ENCODE peak calls at places on chromosomes 7 and 10, in eight cellular contexts. Z, P, A, I, C, X, Y and K are unnamed samples. For H3K36me3, the result is how much of the 10 kb centered on the place peaks cover.

GRCh38 chr7:129227646-129228578 is 3.1 kb downstream of the AHCYL2 start:
- DNase-seq in Z (no peak), P (no peak), A (no peak), I (no peak), C (no peak), X (no peak), Y (no peak), K (peak)

GRCh38 chr10:34495938-34496337 is 319.2 kb downstream of the PARD3 start:
- DNase-seq in Z (no peak), P (no peak), A (no peak), I (no peak), C (no peak), X (no peak), Y (no peak), K (peak)

GRCh38 chr10:110221044-110221720 is 13.8 kb downstream of the MXI1 start:
- DNase-seq in Z (no peak), P (no peak), A (no peak), I (no peak), C (no peak), X (no peak), Y (no peak), K (no peak)

GRCh38 chr10:63518690-63519288 is 2.4 kb upstream of the REEP3 start:
- DNase-seq in Z (no peak), P (no peak), A (no peak), I (no peak), C (no peak), X (no peak), Y (no peak), K (no peak)

GRCh38 chr10:113930482-113931057 is 76.1 kb downstream of the NHLRC2 start:
- DNase-seq in Z (no peak), P (no peak), A (no peak), I (no peak), C (no peak), X (no peak), Y (no peak), K (no peak)

GRCh38 chr7:84492565-84493034 is 298.0 kb upstream of the SEMA3A start:
- DNase-seq in Z (no peak), P (no peak), A (no peak), I (no peak), C (no peak), X (no peak), Y (no peak), K (peak)

GRCh38 chr7:20191044-20191867 is 25.9 kb downstream of the MACC1 start:
- DNase-seq in Z (no peak), P (no peak), A (no peak), I (no peak), C (no peak), X (peak), Y (peak), K (no peak)

GRCh38 chr10:43304687-43305333 is 37.9 kb upstream of the RASGEF1A start:
- DNase-seq in Z (peak), P (peak), A (no peak), I (peak), C (peak), X (peak), Y (no peak), K (peak)

GRCh38 chr10:105837951-105838350 is 1196.9 kb downstream of the SORCS3 start:
- DNase-seq in Z (no peak), P (no peak), A (no peak), I (peak), C (no peak), X (no peak), Y (peak), K (no peak)

GRCh38 chr10:70773965-70774809 is 11.0 kb downstream of the TBATA start:
- DNase-seq in Z (no peak), P (no peak), A (no peak), I (no peak), C (peak), X (no peak), Y (no peak), K (no peak)

GRCh38 chr10:125159486-125159931 is 854 bp downstream of the CTBP2 start:
- DNase-seq in Z (no peak), P (no peak), A (no peak), I (peak), C (peak), X (peak), Y (no peak), K (peak)

GRCh38 chr10:79246209-79246581 is 101.1 kb upstream of the PPIF start:
- DNase-seq in Z (peak), P (no peak), A (no peak), I (no peak), C (peak), X (peak), Y (no peak), K (peak)

GRCh38 chr7:5997210-5997808 is 11.5 kb downstream of the PMS2 start:
- DNase-seq in Z (no peak), P (peak), A (no peak), I (peak), C (no peak), X (peak), Y (peak), K (peak)

GRCh38 chr7:5661941-5662340 is 119.5 kb downstream of the RNF216 start:
- DNase-seq in Z (no peak), P (no peak), A (no peak), I (no peak), C (no peak), X (no peak), Y (peak), K (no peak)

GRCh38 chr10:111879964-111880363 is 303.6 kb downstream of the GPAM start:
- DNase-seq in Z (no peak), P (no peak), A (no peak), I (no peak), C (no peak), X (no peak), Y (no peak), K (no peak)

GRCh38 chr10:119858063-119858462 is 14.6 kb downstream of the MCMBP start:
- DNase-seq in Z (no peak), P (no peak), A (no peak), I (no peak), C (no peak), X (no peak), Y (no peak), K (no peak)

GRCh38 chr10:132331259-132331955 is 586 bp upstream of the LRRC27 start:
- DNase-seq in Z (peak), P (no peak), A (no peak), I (no peak), C (no peak), X (no peak), Y (no peak), K (no peak)

GRCh38 chr7:32943654-32944030 is 13.6 kb upstream of the FKBP9 start:
- DNase-seq in Z (no peak), P (no peak), A (no peak), I (no peak), C (no peak), X (no peak), Y (no peak), K (no peak)

GRCh38 chr7:140639366-140640053 is 1.1 kb downstream of the DENND2A start:
- DNase-seq in Z (no peak), P (no peak), A (no peak), I (peak), C (no peak), X (peak), Y (no peak), K (no peak)

GRCh38 chr7:139087212-139087611 is 22.3 kb downstream of the ZC3HAV1 start:
- DNase-seq in Z (no peak), P (no peak), A (no peak), I (no peak), C (no peak), X (no peak), Y (no peak), K (no peak)
- H3K36me3 ChIP-seq in Z (under half), P (under half), A (under half), I (under half), C (half or more), X (under half), Y (half or more), K (under half)

GRCh38 chr7:73700070-73700423 is 16.6 kb downstream of the BUD23 start:
- DNase-seq in Z (no peak), P (no peak), A (no peak), I (peak), C (no peak), X (no peak), Y (no peak), K (no peak)
- H3K4me3 ChIP-seq in Z (no peak), P (no peak), A (no peak), I (no peak), C (no peak), X (no peak), Y (no peak), K (no peak)

GRCh38 chr10:57169597-57169996 is 808.5 kb upstream of the ZWINT start:
- DNase-seq in Z (no peak), P (no peak), A (no peak), I (no peak), C (no peak), X (no peak), Y (no peak), K (no peak)
- H3K36me3 ChIP-seq in Z (under half), P (under half), A (under half), I (under half), C (under half), X (under half), Y (under half), K (under half)

DNA sequence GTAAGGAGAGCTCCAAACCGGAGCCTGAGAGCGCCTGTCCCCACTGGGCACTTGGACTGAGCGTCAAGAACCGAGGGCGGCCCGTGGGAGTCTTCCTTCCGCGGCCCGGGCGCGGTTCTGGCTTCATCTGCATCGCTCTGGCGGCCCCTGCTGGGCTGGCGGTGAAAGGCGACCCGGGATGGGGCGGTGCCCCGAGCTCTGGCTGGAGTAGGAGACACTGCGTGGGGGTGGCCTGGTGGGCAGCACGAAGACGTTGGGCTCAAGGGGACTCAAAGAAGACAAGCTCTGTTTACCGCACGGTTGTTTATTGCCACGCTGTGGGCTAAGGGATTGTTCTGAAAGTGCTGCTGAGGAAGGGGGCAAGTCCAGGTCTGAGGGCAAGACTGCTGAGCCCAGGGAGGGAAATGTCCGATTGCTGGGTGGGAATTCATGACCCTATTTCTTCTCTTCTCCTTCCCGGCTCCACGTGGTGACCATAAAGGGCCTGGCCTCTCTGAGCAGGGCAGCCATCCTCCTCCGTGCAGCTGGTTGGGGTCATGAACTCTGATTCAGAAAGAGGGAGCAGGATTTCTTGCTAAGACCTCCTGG is 29.8 kb downstream of the PLAU start:
- DNase-seq in Z (peak), P (peak), A (no peak), I (peak), C (peak), X (peak), Y (peak), K (peak)
- H3K4me3 ChIP-seq in Z (no peak), P (no peak), A (peak), I (no peak), C (peak), X (no peak), Y (no peak), K (no peak)

GRCh38 chr10:68924593-68924992 is 23.5 kb downstream of the DDX50 start:
- DNase-seq in Z (no peak), P (no peak), A (no peak), I (no peak), C (no peak), X (no peak), Y (no peak), K (no peak)

DNA sequence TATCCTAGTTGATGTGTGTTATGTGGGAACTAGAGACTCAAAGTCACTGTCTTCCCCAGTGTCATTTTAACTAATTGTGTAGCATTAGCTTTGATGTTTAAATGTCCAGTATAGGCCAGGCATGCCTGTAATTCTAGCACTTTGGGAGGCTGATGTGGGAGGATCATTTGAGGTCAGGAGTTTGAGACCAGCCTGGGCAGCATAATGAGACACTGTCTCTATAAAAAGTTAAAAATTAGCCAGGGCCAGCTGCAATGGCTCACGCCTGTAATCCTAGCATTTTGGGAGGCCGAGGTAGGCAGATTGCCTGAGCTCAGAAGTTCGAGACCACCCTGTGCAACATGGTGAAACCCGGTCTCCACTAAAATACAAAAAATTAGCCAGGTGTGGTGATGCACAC is 24.4 kb downstream of the DDX50 start:
- DNase-seq in Z (no peak), P (no peak), A (no peak), I (no peak), C (no peak), X (no peak), Y (no peak), K (no peak)
- H3K36me3 ChIP-seq in Z (under half), P (under half), A (under half), I (under half), C (under half), X (under half), Y (half or more), K (under half)